ENCODE peak calls at places on chromosomes 11 and 22, in seven cellular contexts. S is transverse colon, P is T-helper 9 cell, Y is LHCN-M2, M is RWPE1, K is SK-MEL-5, X is left kidney. N is an unnamed sample.

GRCh38 chr11:6608011-6608410 is 4.0 kb downstream of the TAF10 start:
- DNase-seq in S (no peak), P (no peak), Y (no peak), M (no peak), K (no peak), X (no peak), N (no peak)

GRCh38 chr11:46465683-46466082 is 74.1 kb upstream of the CHRM4 start:
- DNase-seq in S (no peak), P (no peak), Y (no peak), M (no peak), K (no peak), X (no peak), N (no peak)

GRCh38 chr11:69518081-69518950 is 36.9 kb downstream of the LINC01488 start:
- DNase-seq in S (no peak), P (no peak), Y (peak; percentile 83), M (no peak), K (no peak), X (no peak), N (no peak)

GRCh38 chr22:28822930-28823481 is 22.6 kb upstream of the XBP1 start:
- DNase-seq in S (peak; percentile 23), P (no peak), Y (no peak), M (no peak), K (no peak), X (peak; percentile 82), N (peak; percentile 98)

GRCh38 chr11:102560555-102561011 is 30.0 kb upstream of the MMP7 start:
- DNase-seq in S (peak; percentile 15), P (no peak), Y (peak; percentile 92), M (peak; percentile 8), K (peak; percentile 46), X (no peak), N (no peak)

GRCh38 chr22:24146190-24146616 is 35.1 kb upstream of the SUSD2 start:
- DNase-seq in S (peak; percentile 84), P (no peak), Y (peak; percentile 59), M (no peak), K (peak; percentile 70), X (peak; percentile 88), N (peak; percentile 93)

GRCh38 chr11:65496304-65497140 is 2.3 kb upstream of the MALAT1 start:
- DNase-seq in S (no peak), P (no peak), Y (peak; percentile 59), M (no peak), K (no peak), X (peak; percentile 62), N (peak; percentile 75)

GRCh38 chr11:8199676-8200075 is 30.9 kb upstream of the RIC3 start:
- DNase-seq in S (no peak), P (no peak), Y (no peak), M (no peak), K (no peak), X (no peak), N (no peak)

GRCh38 chr11:5516599-5516998 is at the start of gene UBQLNL:
- DNase-seq in S (no peak), P (no peak), Y (no peak), M (no peak), K (no peak), X (no peak), N (no peak)

GRCh38 chr11:126490261-126490660 is 134.8 kb downstream of the ST3GAL4 start:
- DNase-seq in S (no peak), P (no peak), Y (no peak), M (no peak), K (no peak), X (peak; percentile 62), N (peak; percentile 74)

GRCh38 chr11:62398011-62398994 is 20.5 kb upstream of the SCGB1A1 start:
- DNase-seq in S (no peak), P (no peak), Y (peak; percentile 72), M (no peak), K (no peak), X (no peak), N (no peak)

GRCh38 chr22:38696606-38697005 is 4.1 kb downstream of the JOSD1 start:
- DNase-seq in S (no peak), P (no peak), Y (peak; percentile 80), M (peak; percentile 77), K (no peak), X (no peak), N (peak; percentile 15)

GRCh38 chr11:44574620-44575287 is 9.3 kb downstream of the CD82 start:
- DNase-seq in S (no peak), P (no peak), Y (peak; percentile 93), M (peak; percentile 64), K (peak; percentile 83), X (no peak), N (no peak)

GRCh38 chr11:47590026-47590861 is 3.8 kb downstream of the FAM180B start:
- DNase-seq in S (no peak), P (no peak), Y (no peak), M (no peak), K (no peak), X (peak; percentile 87), N (no peak)

GRCh38 chr22:33303109-33303508 is 244.9 kb upstream of the SYN3 start:
- DNase-seq in S (no peak), P (no peak), Y (no peak), M (no peak), K (no peak), X (no peak), N (no peak)

GRCh38 chr11:86047275-86047991 is 21.5 kb downstream of the PICALM start:
- DNase-seq in S (no peak), P (no peak), Y (peak; percentile 70), M (peak; percentile 31), K (no peak), X (no peak), N (no peak)

GRCh38 chr11:35892166-35892565 is 51.7 kb upstream of the LDLRAD3 start:
- DNase-seq in S (no peak), P (no peak), Y (peak; percentile 25), M (no peak), K (no peak), X (no peak), N (no peak)

GRCh38 chr22:23305922-23306374 is 125.6 kb downstream of the BCR start:
- DNase-seq in S (peak; percentile 33), P (no peak), Y (peak; percentile 71), M (no peak), K (no peak), X (peak; percentile 64), N (peak; percentile 91)

GRCh38 chr22:21968452-21969129 is 14.0 kb downstream of the TOP3B start:
- DNase-seq in S (no peak), P (no peak), Y (no peak), M (no peak), K (no peak), X (no peak), N (no peak)

GRCh38 chr11:60130496-60130895 is 42.0 kb downstream of the MS4A2 start:
- DNase-seq in S (peak; percentile 38), P (no peak), Y (peak; percentile 1), M (peak; percentile 35), K (peak; percentile 90), X (peak; percentile 62), N (peak; percentile 26)

GRCh38 chr11:111360150-111361043 is 18.7 kb downstream of the POU2AF1 start:
- DNase-seq in S (peak; percentile 81), P (no peak), Y (no peak), M (no peak), K (no peak), X (no peak), N (no peak)

GRCh38 chr11:30451167-30451566 is 128.3 kb downstream of the ARL14EP start:
- DNase-seq in S (no peak), P (no peak), Y (no peak), M (no peak), K (no peak), X (no peak), N (no peak)

GRCh38 chr11:30960387-30960992 is 374.3 kb upstream of the MPPED2 start:
- DNase-seq in S (no peak), P (no peak), Y (peak; percentile 60), M (peak; percentile 5), K (peak; percentile 61), X (peak; percentile 32), N (peak; percentile 92)

GRCh38 chr11:20097319-20098221 is 62.7 kb downstream of the DBX1 start:
- DNase-seq in S (no peak), P (no peak), Y (peak; percentile 82), M (no peak), K (no peak), X (peak; percentile 39), N (peak; percentile 66)

GRCh38 chr22:20464096-20464614 is 26.5 kb upstream of the SCARF2 start:
- DNase-seq in S (no peak), P (peak; percentile 30), Y (no peak), M (no peak), K (no peak), X (no peak), N (no peak)

GRCh38 chr11:66459138-66459778 is 7.4 kb upstream of the PELI3 start:
- DNase-seq in S (no peak), P (no peak), Y (no peak), M (no peak), K (no peak), X (no peak), N (no peak)

GRCh38 chr11:66950113-66950535 is 8.1 kb downstream of the PC start:
- DNase-seq in S (peak; percentile 57), P (no peak), Y (peak; percentile 80), M (no peak), K (peak; percentile 49), X (peak; percentile 78), N (peak; percentile 64)

GRCh38 chr11:45332486-45332934 is 46.4 kb upstream of the SYT13 start:
- DNase-seq in S (peak; percentile 42), P (peak; percentile 13), Y (no peak), M (peak; percentile 79), K (peak; percentile 48), X (peak; percentile 69), N (no peak)

GRCh38 chr11:125562430-125562829 is 6.8 kb upstream of the EI24 start:
- DNase-seq in S (no peak), P (no peak), Y (no peak), M (no peak), K (no peak), X (peak; percentile 18), N (no peak)

GRCh38 chr11:12086271-12087074 is 23.9 kb upstream of the MICAL2 start:
- DNase-seq in S (peak; percentile 64), P (no peak), Y (peak; percentile 96), M (peak; percentile 79), K (no peak), X (no peak), N (peak; percentile 57)

GRCh38 chr11:62678433-62678769 is 472 bp downstream of the UBXN1 start:
- DNase-seq in S (no peak), P (no peak), Y (no peak), M (no peak), K (no peak), X (no peak), N (no peak)

GRCh38 chr11:1442163-1442562 is 44.4 kb downstream of the MOB2 start:
- DNase-seq in S (no peak), P (no peak), Y (no peak), M (peak; percentile 47), K (peak; percentile 62), X (peak; percentile 58), N (no peak)

GRCh38 chr11:39236916-39237315 is 2222.5 kb downstream of the LRRC4C start:
- DNase-seq in S (no peak), P (no peak), Y (peak; percentile 1), M (peak; percentile 30), K (no peak), X (no peak), N (peak; percentile 7)

GRCh38 chr22:36221799-36222751 is 17.3 kb downstream of the APOL2 start:
- DNase-seq in S (peak; percentile 59), P (peak; percentile 39), Y (no peak), M (no peak), K (peak; percentile 51), X (peak; percentile 71), N (peak; percentile 76)

GRCh38 chr11:73872746-73873412 is 3.8 kb downstream of the COA4 start:
- DNase-seq in S (no peak), P (no peak), Y (peak; percentile 97), M (no peak), K (no peak), X (no peak), N (no peak)

GRCh38 chr11:10540546-10540914 is 457 bp downstream of the RNF141 start:
- DNase-seq in S (no peak), P (no peak), Y (peak; percentile 13), M (no peak), K (no peak), X (peak; percentile 79), N (no peak)

GRCh38 chr11:17613983-17614382 is 66.9 kb downstream of the OTOG start:
- DNase-seq in S (no peak), P (no peak), Y (no peak), M (no peak), K (no peak), X (no peak), N (no peak)

GRCh38 chr11:77487790-77488189 is 13.9 kb upstream of the PAK1 start:
- DNase-seq in S (no peak), P (no peak), Y (no peak), M (no peak), K (no peak), X (no peak), N (no peak)